ENCODE peak calls at places on chromosomes 4 and X, in four cellular contexts. T, R, N and A are unnamed samples.
A peak's percentile ranks its signal among the peaks of the same experiment; 100 is the strongest.

GRCh38 chrX:1170243-1170642 is 42.2 kb downstream of the CRLF2 start:
- DNase-seq in N (no peak), T (no peak), R (no peak), A (no peak)

GRCh38 chr4:127759228-127759820 is 22.8 kb upstream of the HSPA4L start:
- DNase-seq in T (no peak), R (no peak), N (no peak), A (no peak)

GRCh38 chr4:146520894-146521542 is 722 bp downstream of the SLC10A7 start:
- DNase-seq in T (no peak), N (peak; percentile 23), R (peak; percentile 34), A (peak; percentile 35)

GRCh38 chrX:134623293-134624045 is 34.8 kb downstream of the PLAC1 start:
- DNase-seq in N (no peak), T (no peak), R (no peak), A (no peak)

GRCh38 chr4:181711387-181711786 is 531.8 kb upstream of the TENM3 start:
- DNase-seq in R (no peak), N (no peak), T (no peak), A (no peak)

GRCh38 chr4:172245493-172245892 is 432.3 kb downstream of the GALNTL6 start:
- DNase-seq in N (no peak), R (no peak), T (no peak), A (no peak)

GRCh38 chr4:75030649-75031235 is 97.8 kb downstream of the PARM1 start:
- DNase-seq in T (no peak), N (no peak), R (no peak), A (no peak)

GRCh38 chr4:140012688-140013087 is 141.3 kb downstream of the MAML3 start:
- DNase-seq in N (peak; percentile 37), R (peak; percentile 59), T (peak; percentile 34), A (peak; percentile 59)

GRCh38 chr4:140861359-140862181 is 105.4 kb upstream of the TBC1D9 start:
- DNase-seq in R (peak; percentile 61), T (peak; percentile 29), N (peak; percentile 45), A (peak; percentile 58)